ENCODE peak calls at places on chromosomes 16 and 17, in seven cellular contexts. One of them, this sample, is unnamed.

GRCh38 chr17:46053911-46054534 is 55.0 kb downstream of the STH start:
- DNase-seq in hepatocyte: no peak
- DNase-seq in heart left ventricle: no peak
- DNase-seq in fibroblast of lung: peak
- DNase-seq in ovary: no peak
- DNase-seq in cardiac muscle cell: no peak
- DNase-seq in stomach: no peak
- DNase-seq in this sample: no peak

GRCh38 chr17:20228860-20229259 is 219.7 kb downstream of the SPECC1 start:
- DNase-seq in hepatocyte: no peak
- DNase-seq in heart left ventricle: no peak
- DNase-seq in fibroblast of lung: peak
- DNase-seq in ovary: no peak
- DNase-seq in cardiac muscle cell: no peak
- DNase-seq in stomach: no peak
- DNase-seq in this sample: no peak

GRCh38 chr17:82269882-82270500 is 3.5 kb downstream of the CSNK1D start:
- DNase-seq in hepatocyte: no peak
- DNase-seq in heart left ventricle: peak
- DNase-seq in fibroblast of lung: no peak
- DNase-seq in ovary: no peak
- DNase-seq in cardiac muscle cell: no peak
- DNase-seq in stomach: peak
- DNase-seq in this sample: no peak

GRCh38 chr17:68794636-68795503 is 160.3 kb downstream of the ABCA8 start:
- DNase-seq in hepatocyte: peak
- DNase-seq in heart left ventricle: no peak
- DNase-seq in fibroblast of lung: peak
- DNase-seq in ovary: peak
- DNase-seq in cardiac muscle cell: peak
- DNase-seq in stomach: no peak
- DNase-seq in this sample: no peak

GRCh38 chr16:64983226-64983625 is 138.6 kb downstream of the CDH11 start:
- DNase-seq in hepatocyte: no peak
- DNase-seq in heart left ventricle: no peak
- DNase-seq in fibroblast of lung: no peak
- DNase-seq in ovary: no peak
- DNase-seq in cardiac muscle cell: no peak
- DNase-seq in stomach: no peak
- DNase-seq in this sample: no peak

GRCh38 chr17:63537001-63537400 is 13.3 kb upstream of the DCAF7 start:
- DNase-seq in hepatocyte: no peak
- DNase-seq in heart left ventricle: no peak
- DNase-seq in fibroblast of lung: no peak
- DNase-seq in ovary: peak
- DNase-seq in cardiac muscle cell: no peak
- DNase-seq in stomach: no peak
- DNase-seq in this sample: no peak

GRCh38 chr17:15233022-15233805 is 31.9 kb downstream of the PMP22 start:
- DNase-seq in hepatocyte: peak
- DNase-seq in heart left ventricle: no peak
- DNase-seq in fibroblast of lung: peak
- DNase-seq in ovary: no peak
- DNase-seq in cardiac muscle cell: peak
- DNase-seq in stomach: no peak
- DNase-seq in this sample: no peak

GRCh38 chr16:53061701-53062159 is 6.9 kb downstream of the CHD9 start:
- DNase-seq in hepatocyte: no peak
- DNase-seq in heart left ventricle: no peak
- DNase-seq in fibroblast of lung: no peak
- DNase-seq in ovary: no peak
- DNase-seq in cardiac muscle cell: no peak
- DNase-seq in stomach: peak
- DNase-seq in this sample: peak

GRCh38 chr17:13750783-13751484 is 149.2 kb upstream of the HS3ST3A1 start:
- DNase-seq in hepatocyte: peak
- DNase-seq in heart left ventricle: no peak
- DNase-seq in fibroblast of lung: peak
- DNase-seq in ovary: no peak
- DNase-seq in cardiac muscle cell: peak
- DNase-seq in stomach: no peak
- DNase-seq in this sample: no peak

GRCh38 chr16:11090947-11091785 is 146.8 kb downstream of the CLEC16A start:
- DNase-seq in hepatocyte: no peak
- DNase-seq in heart left ventricle: no peak
- DNase-seq in fibroblast of lung: no peak
- DNase-seq in ovary: peak
- DNase-seq in cardiac muscle cell: no peak
- DNase-seq in stomach: no peak
- DNase-seq in this sample: no peak

GRCh38 chr17:42519546-42520444 is 16.2 kb upstream of the NAGLU start:
- DNase-seq in hepatocyte: peak
- DNase-seq in heart left ventricle: peak
- DNase-seq in fibroblast of lung: peak
- DNase-seq in ovary: peak
- DNase-seq in cardiac muscle cell: peak
- DNase-seq in stomach: peak
- DNase-seq in this sample: peak

GRCh38 chr17:53571342-53571741 is 251.4 kb upstream of the KIF2B start:
- DNase-seq in hepatocyte: no peak
- DNase-seq in heart left ventricle: no peak
- DNase-seq in fibroblast of lung: peak
- DNase-seq in ovary: no peak
- DNase-seq in cardiac muscle cell: peak
- DNase-seq in stomach: no peak
- DNase-seq in this sample: no peak

GRCh38 chr17:81552244-81553017 is at the start of gene FAAP100:
- DNase-seq in hepatocyte: peak
- DNase-seq in heart left ventricle: peak
- DNase-seq in fibroblast of lung: peak
- DNase-seq in ovary: peak
- DNase-seq in cardiac muscle cell: peak
- DNase-seq in stomach: peak
- DNase-seq in this sample: peak

GRCh38 chr17:82930043-82930923 is 90.5 kb upstream of the ZNF750 start:
- DNase-seq in hepatocyte: no peak
- DNase-seq in heart left ventricle: peak
- DNase-seq in fibroblast of lung: no peak
- DNase-seq in ovary: peak
- DNase-seq in cardiac muscle cell: no peak
- DNase-seq in stomach: no peak
- DNase-seq in this sample: no peak

GRCh38 chr17:77422104-77422782 is 281.5 kb downstream of the SEC14L1 start:
- DNase-seq in hepatocyte: no peak
- DNase-seq in heart left ventricle: no peak
- DNase-seq in fibroblast of lung: no peak
- DNase-seq in ovary: peak
- DNase-seq in cardiac muscle cell: no peak
- DNase-seq in stomach: no peak
- DNase-seq in this sample: no peak

GRCh38 chr16:48535831-48536599 is 74.0 kb downstream of the N4BP1 start:
- DNase-seq in hepatocyte: peak
- DNase-seq in heart left ventricle: peak
- DNase-seq in fibroblast of lung: peak
- DNase-seq in ovary: peak
- DNase-seq in cardiac muscle cell: peak
- DNase-seq in stomach: no peak
- DNase-seq in this sample: no peak

GRCh38 chr16:85626191-85626951 is 13.2 kb downstream of the GSE1 start:
- DNase-seq in hepatocyte: no peak
- DNase-seq in heart left ventricle: no peak
- DNase-seq in fibroblast of lung: no peak
- DNase-seq in ovary: no peak
- DNase-seq in cardiac muscle cell: no peak
- DNase-seq in stomach: peak
- DNase-seq in this sample: no peak

GRCh38 chr16:85157813-85158701 is 45.8 kb upstream of the CIBAR2 start:
- DNase-seq in hepatocyte: no peak
- DNase-seq in heart left ventricle: no peak
- DNase-seq in fibroblast of lung: no peak
- DNase-seq in ovary: no peak
- DNase-seq in cardiac muscle cell: no peak
- DNase-seq in stomach: no peak
- DNase-seq in this sample: no peak

GRCh38 chr16:21277927-21278706 is at the start of gene CRYM:
- DNase-seq in hepatocyte: peak
- DNase-seq in heart left ventricle: peak
- DNase-seq in fibroblast of lung: no peak
- DNase-seq in ovary: peak
- DNase-seq in cardiac muscle cell: peak
- DNase-seq in stomach: peak
- DNase-seq in this sample: peak
- TF ChIP-seq CTCF in hepatocyte: peak
- TF ChIP-seq CTCF in heart left ventricle: peak
- TF ChIP-seq CTCF in fibroblast of lung: peak
- TF ChIP-seq CTCF in ovary: peak
- TF ChIP-seq CTCF in cardiac muscle cell: peak
- TF ChIP-seq CTCF in stomach: no peak
- TF ChIP-seq CTCF in this sample: peak

GRCh38 chr16:72858611-72859493 is 189.1 kb downstream of the ZFHX3 start:
- DNase-seq in hepatocyte: no peak
- DNase-seq in heart left ventricle: no peak
- DNase-seq in fibroblast of lung: peak
- DNase-seq in ovary: no peak
- DNase-seq in cardiac muscle cell: peak
- DNase-seq in stomach: no peak
- DNase-seq in this sample: no peak
- TF ChIP-seq CTCF in hepatocyte: no peak
- TF ChIP-seq CTCF in heart left ventricle: no peak
- TF ChIP-seq CTCF in fibroblast of lung: no peak
- TF ChIP-seq CTCF in ovary: no peak
- TF ChIP-seq CTCF in cardiac muscle cell: no peak
- TF ChIP-seq CTCF in stomach: no peak
- TF ChIP-seq CTCF in this sample: no peak

GRCh38 chr16:26963109-26963508 is 103.6 kb upstream of the C16orf82 start:
- DNase-seq in hepatocyte: peak
- DNase-seq in heart left ventricle: no peak
- DNase-seq in fibroblast of lung: no peak
- DNase-seq in ovary: no peak
- DNase-seq in cardiac muscle cell: peak
- DNase-seq in stomach: no peak
- DNase-seq in this sample: no peak
- TF ChIP-seq CTCF in hepatocyte: no peak
- TF ChIP-seq CTCF in heart left ventricle: peak
- TF ChIP-seq CTCF in fibroblast of lung: peak
- TF ChIP-seq CTCF in ovary: no peak
- TF ChIP-seq CTCF in cardiac muscle cell: peak
- TF ChIP-seq CTCF in stomach: no peak
- TF ChIP-seq CTCF in this sample: no peak

GRCh38 chr17:37736428-37736827 is 8.4 kb downstream of the HNF1B start:
- DNase-seq in hepatocyte: no peak
- DNase-seq in heart left ventricle: no peak
- DNase-seq in fibroblast of lung: no peak
- DNase-seq in ovary: no peak
- DNase-seq in cardiac muscle cell: no peak
- DNase-seq in stomach: no peak
- DNase-seq in this sample: no peak

GRCh38 chr17:37735165-37735564 is 9.7 kb downstream of the HNF1B start:
- DNase-seq in hepatocyte: no peak
- DNase-seq in heart left ventricle: no peak
- DNase-seq in fibroblast of lung: no peak
- DNase-seq in ovary: no peak
- DNase-seq in cardiac muscle cell: no peak
- DNase-seq in stomach: no peak
- DNase-seq in this sample: no peak

GRCh38 chr17:37740861-37741260 is 4.0 kb downstream of the HNF1B start:
- DNase-seq in hepatocyte: no peak
- DNase-seq in heart left ventricle: no peak
- DNase-seq in fibroblast of lung: no peak
- DNase-seq in ovary: no peak
- DNase-seq in cardiac muscle cell: no peak
- DNase-seq in stomach: no peak
- DNase-seq in this sample: no peak

GRCh38 chr17:37737971-37738370 is 6.9 kb downstream of the HNF1B start:
- DNase-seq in hepatocyte: no peak
- DNase-seq in heart left ventricle: no peak
- DNase-seq in fibroblast of lung: peak
- DNase-seq in ovary: no peak
- DNase-seq in cardiac muscle cell: peak
- DNase-seq in stomach: no peak
- DNase-seq in this sample: no peak

DNA sequence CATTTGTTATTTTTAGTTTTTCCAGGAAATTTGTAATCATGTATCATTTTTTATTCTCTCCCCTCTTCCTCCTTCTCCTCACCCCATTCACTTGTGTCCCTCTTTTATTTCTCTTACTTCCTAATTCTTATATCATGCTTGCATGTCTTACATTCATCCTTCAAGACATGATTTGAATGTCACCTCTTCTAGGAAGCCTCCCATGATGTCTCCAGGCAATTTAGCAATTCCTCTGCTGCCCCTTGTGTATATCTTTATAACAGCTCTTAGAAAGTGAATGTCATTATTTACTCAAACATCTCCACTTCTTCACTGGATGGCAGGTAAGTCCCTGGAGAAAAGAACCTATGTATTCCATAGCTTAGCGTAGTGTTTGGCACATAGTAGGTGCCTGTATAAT is 7.8 kb downstream of the HNF1B start:
- DNase-seq in hepatocyte: no peak
- DNase-seq in heart left ventricle: no peak
- DNase-seq in fibroblast of lung: no peak
- DNase-seq in ovary: no peak
- DNase-seq in cardiac muscle cell: no peak
- DNase-seq in stomach: no peak
- DNase-seq in this sample: no peak
- TF ChIP-seq CTCF in hepatocyte: peak
- TF ChIP-seq CTCF in heart left ventricle: no peak
- TF ChIP-seq CTCF in fibroblast of lung: peak
- TF ChIP-seq CTCF in ovary: no peak
- TF ChIP-seq CTCF in cardiac muscle cell: no peak
- TF ChIP-seq CTCF in stomach: no peak
- TF ChIP-seq CTCF in this sample: peak

GRCh38 chr16:80122155-80122554 is 418.6 kb upstream of the DYNLRB2 start:
- DNase-seq in hepatocyte: peak
- DNase-seq in heart left ventricle: no peak
- DNase-seq in fibroblast of lung: peak
- DNase-seq in ovary: peak
- DNase-seq in cardiac muscle cell: peak
- DNase-seq in stomach: no peak
- DNase-seq in this sample: no peak

GRCh38 chr16:80121522-80121909 is 419.3 kb upstream of the DYNLRB2 start:
- DNase-seq in hepatocyte: no peak
- DNase-seq in heart left ventricle: no peak
- DNase-seq in fibroblast of lung: no peak
- DNase-seq in ovary: no peak
- DNase-seq in cardiac muscle cell: no peak
- DNase-seq in stomach: no peak
- DNase-seq in this sample: no peak

GRCh38 chr16:80123189-80123588 is 417.6 kb upstream of the DYNLRB2 start:
- DNase-seq in hepatocyte: no peak
- DNase-seq in heart left ventricle: no peak
- DNase-seq in fibroblast of lung: peak
- DNase-seq in ovary: no peak
- DNase-seq in cardiac muscle cell: peak
- DNase-seq in stomach: no peak
- DNase-seq in this sample: no peak

GRCh38 chr16:80117731-80118130 is 423.1 kb upstream of the DYNLRB2 start:
- DNase-seq in hepatocyte: no peak
- DNase-seq in heart left ventricle: no peak
- DNase-seq in fibroblast of lung: no peak
- DNase-seq in ovary: no peak
- DNase-seq in cardiac muscle cell: peak
- DNase-seq in stomach: no peak
- DNase-seq in this sample: no peak

GRCh38 chr16:80120899-80121521 is 419.8 kb upstream of the DYNLRB2 start:
- DNase-seq in hepatocyte: no peak
- DNase-seq in heart left ventricle: no peak
- DNase-seq in fibroblast of lung: no peak
- DNase-seq in ovary: no peak
- DNase-seq in cardiac muscle cell: no peak
- DNase-seq in stomach: peak
- DNase-seq in this sample: no peak
- TF ChIP-seq CTCF in hepatocyte: no peak
- TF ChIP-seq CTCF in heart left ventricle: no peak
- TF ChIP-seq CTCF in fibroblast of lung: no peak
- TF ChIP-seq CTCF in ovary: no peak
- TF ChIP-seq CTCF in cardiac muscle cell: no peak
- TF ChIP-seq CTCF in stomach: no peak
- TF ChIP-seq CTCF in this sample: no peak

This sample was measured in Calu3.